ENCODE peak calls at places on chromosomes 1 and 21, in eight cellular contexts. One of them, this sample, is unnamed.

GRCh38 chr1:169890761-169891538 is 2.7 kb downstream of the SCYL3 start:
- DNase-seq in type B pancreatic cell: no peak
- DNase-seq in Calu3: peak; percentile 75
- DNase-seq in psoas muscle: no peak
- DNase-seq in thyroid gland: peak; percentile 48
- DNase-seq in Peyer's patch: no peak
- DNase-seq in WTC11: no peak
- DNase-seq in GM13977: peak; percentile 61
- DNase-seq in this sample: no peak

GRCh38 chr21:36627242-36627641 is 71.7 kb upstream of the SIM2 start:
- DNase-seq in type B pancreatic cell: no peak
- DNase-seq in Calu3: no peak
- DNase-seq in psoas muscle: no peak
- DNase-seq in thyroid gland: no peak
- DNase-seq in Peyer's patch: no peak
- DNase-seq in WTC11: no peak
- DNase-seq in GM13977: no peak
- DNase-seq in this sample: no peak

GRCh38 chr1:23383547-23384311 is 14.1 kb upstream of the ZNF436 start:
- DNase-seq in type B pancreatic cell: no peak
- DNase-seq in Calu3: no peak
- DNase-seq in psoas muscle: no peak
- DNase-seq in thyroid gland: no peak
- DNase-seq in Peyer's patch: no peak
- DNase-seq in WTC11: no peak
- DNase-seq in GM13977: no peak
- DNase-seq in this sample: no peak

GRCh38 chr1:200907611-200908097 is 13.0 kb downstream of the INAVA start:
- DNase-seq in type B pancreatic cell: no peak
- DNase-seq in Calu3: no peak
- DNase-seq in psoas muscle: no peak
- DNase-seq in thyroid gland: no peak
- DNase-seq in Peyer's patch: peak; percentile 48
- DNase-seq in WTC11: no peak
- DNase-seq in GM13977: peak; percentile 77
- DNase-seq in this sample: no peak

GRCh38 chr1:240282061-240282830 is 190.6 kb downstream of the FMN2 start:
- DNase-seq in type B pancreatic cell: no peak
- DNase-seq in Calu3: peak; percentile 50
- DNase-seq in psoas muscle: no peak
- DNase-seq in thyroid gland: peak; percentile 30
- DNase-seq in Peyer's patch: no peak
- DNase-seq in WTC11: no peak
- DNase-seq in GM13977: no peak
- DNase-seq in this sample: no peak

GRCh38 chr1:221834698-221835538 is 93.0 kb upstream of the DUSP10 start:
- DNase-seq in type B pancreatic cell: no peak
- DNase-seq in Calu3: no peak
- DNase-seq in psoas muscle: no peak
- DNase-seq in thyroid gland: no peak
- DNase-seq in Peyer's patch: no peak
- DNase-seq in WTC11: no peak
- DNase-seq in GM13977: no peak
- DNase-seq in this sample: no peak

GRCh38 chr1:209037064-209037463 is 546.5 kb upstream of the CAMK1G start:
- DNase-seq in type B pancreatic cell: no peak
- DNase-seq in Calu3: no peak
- DNase-seq in psoas muscle: no peak
- DNase-seq in thyroid gland: no peak
- DNase-seq in Peyer's patch: no peak
- DNase-seq in WTC11: no peak
- DNase-seq in GM13977: no peak
- DNase-seq in this sample: no peak

GRCh38 chr1:102897537-102897936 is 210.8 kb downstream of the COL11A1 start:
- DNase-seq in type B pancreatic cell: no peak
- DNase-seq in Calu3: no peak
- DNase-seq in psoas muscle: no peak
- DNase-seq in thyroid gland: no peak
- DNase-seq in Peyer's patch: no peak
- DNase-seq in WTC11: no peak
- DNase-seq in GM13977: no peak
- DNase-seq in this sample: no peak

GRCh38 chr1:30700528-30701265 is 22.7 kb downstream of the MATN1 start:
- DNase-seq in type B pancreatic cell: no peak
- DNase-seq in Calu3: no peak
- DNase-seq in psoas muscle: peak; percentile 72
- DNase-seq in thyroid gland: peak; percentile 18
- DNase-seq in Peyer's patch: no peak
- DNase-seq in WTC11: no peak
- DNase-seq in GM13977: no peak
- DNase-seq in this sample: no peak

GRCh38 chr1:109759513-109760334 is 4.0 kb downstream of the EPS8L3 start:
- DNase-seq in type B pancreatic cell: peak; percentile 61
- DNase-seq in Calu3: no peak
- DNase-seq in psoas muscle: no peak
- DNase-seq in thyroid gland: no peak
- DNase-seq in Peyer's patch: peak; percentile 44
- DNase-seq in WTC11: no peak
- DNase-seq in GM13977: no peak
- DNase-seq in this sample: no peak

GRCh38 chr1:54604051-54604450 is 19.3 kb downstream of the FAM151A start:
- DNase-seq in type B pancreatic cell: no peak
- DNase-seq in Calu3: no peak
- DNase-seq in psoas muscle: no peak
- DNase-seq in thyroid gland: no peak
- DNase-seq in Peyer's patch: peak; percentile 69
- DNase-seq in WTC11: no peak
- DNase-seq in GM13977: no peak
- DNase-seq in this sample: no peak

GRCh38 chr1:229368347-229368746 is 25.5 kb upstream of the CCSAP start:
- DNase-seq in type B pancreatic cell: no peak
- DNase-seq in Calu3: no peak
- DNase-seq in psoas muscle: no peak
- DNase-seq in thyroid gland: no peak
- DNase-seq in Peyer's patch: no peak
- DNase-seq in WTC11: no peak
- DNase-seq in GM13977: no peak
- DNase-seq in this sample: no peak

GRCh38 chr1:243287652-243288051 is 31.8 kb downstream of the SDCCAG8 start:
- DNase-seq in type B pancreatic cell: no peak
- DNase-seq in Calu3: no peak
- DNase-seq in psoas muscle: no peak
- DNase-seq in thyroid gland: no peak
- DNase-seq in Peyer's patch: no peak
- DNase-seq in WTC11: no peak
- DNase-seq in GM13977: peak; percentile 41
- DNase-seq in this sample: no peak

GRCh38 chr1:99548924-99549605 is 96.8 kb upstream of the PALMD start:
- DNase-seq in type B pancreatic cell: no peak
- DNase-seq in Calu3: no peak
- DNase-seq in psoas muscle: no peak
- DNase-seq in thyroid gland: peak; percentile 43
- DNase-seq in Peyer's patch: no peak
- DNase-seq in WTC11: no peak
- DNase-seq in GM13977: no peak
- DNase-seq in this sample: peak; percentile 18

GRCh38 chr1:10651377-10651776 is 145.1 kb downstream of the CASZ1 start:
- DNase-seq in type B pancreatic cell: no peak
- DNase-seq in Calu3: no peak
- DNase-seq in psoas muscle: no peak
- DNase-seq in thyroid gland: peak; percentile 40
- DNase-seq in Peyer's patch: no peak
- DNase-seq in WTC11: no peak
- DNase-seq in GM13977: no peak
- DNase-seq in this sample: no peak

GRCh38 chr1:224704409-224704735 is 88.3 kb downstream of the CNIH3 start:
- DNase-seq in type B pancreatic cell: no peak
- DNase-seq in Calu3: no peak
- DNase-seq in psoas muscle: no peak
- DNase-seq in thyroid gland: no peak
- DNase-seq in Peyer's patch: no peak
- DNase-seq in WTC11: no peak
- DNase-seq in GM13977: no peak
- DNase-seq in this sample: no peak

GRCh38 chr1:224697888-224698450 is 81.9 kb downstream of the CNIH3 start:
- DNase-seq in type B pancreatic cell: no peak
- DNase-seq in Calu3: no peak
- DNase-seq in psoas muscle: no peak
- DNase-seq in thyroid gland: no peak
- DNase-seq in Peyer's patch: no peak
- DNase-seq in WTC11: no peak
- DNase-seq in GM13977: no peak
- DNase-seq in this sample: no peak

GRCh38 chr1:224696891-224697765 is 81.0 kb downstream of the CNIH3 start:
- DNase-seq in type B pancreatic cell: no peak
- DNase-seq in Calu3: no peak
- DNase-seq in psoas muscle: no peak
- DNase-seq in thyroid gland: peak; percentile 84
- DNase-seq in Peyer's patch: no peak
- DNase-seq in WTC11: no peak
- DNase-seq in GM13977: no peak
- DNase-seq in this sample: no peak

GRCh38 chr1:224703702-224704408 is 87.7 kb downstream of the CNIH3 start:
- DNase-seq in type B pancreatic cell: no peak
- DNase-seq in Calu3: no peak
- DNase-seq in psoas muscle: no peak
- DNase-seq in thyroid gland: no peak
- DNase-seq in Peyer's patch: no peak
- DNase-seq in WTC11: no peak
- DNase-seq in GM13977: no peak
- DNase-seq in this sample: no peak

GRCh38 chr1:224700915-224701531 is 84.9 kb downstream of the CNIH3 start:
- DNase-seq in type B pancreatic cell: no peak
- DNase-seq in Calu3: peak; percentile 11
- DNase-seq in psoas muscle: no peak
- DNase-seq in thyroid gland: no peak
- DNase-seq in Peyer's patch: no peak
- DNase-seq in WTC11: peak; percentile 73
- DNase-seq in GM13977: peak; percentile 54
- DNase-seq in this sample: no peak
- TF ChIP-seq CTCF in type B pancreatic cell: peak; percentile 56
- TF ChIP-seq CTCF in Calu3: no peak
- TF ChIP-seq CTCF in psoas muscle: no peak
- TF ChIP-seq CTCF in thyroid gland: no peak
- TF ChIP-seq CTCF in Peyer's patch: no peak
- TF ChIP-seq CTCF in WTC11: peak; percentile 23
- TF ChIP-seq CTCF in GM13977: peak; percentile 67
- TF ChIP-seq CTCF in this sample: no peak

GRCh38 chr1:2327841-2328240 is 63.5 kb downstream of the MORN1 start:
- DNase-seq in type B pancreatic cell: no peak
- DNase-seq in Calu3: no peak
- DNase-seq in psoas muscle: no peak
- DNase-seq in thyroid gland: no peak
- DNase-seq in Peyer's patch: no peak
- DNase-seq in WTC11: no peak
- DNase-seq in GM13977: no peak
- DNase-seq in this sample: no peak

GRCh38 chr1:2331200-2331544 is 60.2 kb downstream of the MORN1 start:
- DNase-seq in type B pancreatic cell: no peak
- DNase-seq in Calu3: no peak
- DNase-seq in psoas muscle: no peak
- DNase-seq in thyroid gland: no peak
- DNase-seq in Peyer's patch: no peak
- DNase-seq in WTC11: no peak
- DNase-seq in GM13977: no peak
- DNase-seq in this sample: no peak

GRCh38 chr1:2328676-2329455 is 62.5 kb downstream of the MORN1 start:
- DNase-seq in type B pancreatic cell: no peak
- DNase-seq in Calu3: no peak
- DNase-seq in psoas muscle: no peak
- DNase-seq in thyroid gland: no peak
- DNase-seq in Peyer's patch: no peak
- DNase-seq in WTC11: no peak
- DNase-seq in GM13977: no peak
- DNase-seq in this sample: no peak

GRCh38 chr1:2330035-2330434 is 61.3 kb downstream of the MORN1 start:
- DNase-seq in type B pancreatic cell: no peak
- DNase-seq in Calu3: no peak
- DNase-seq in psoas muscle: no peak
- DNase-seq in thyroid gland: no peak
- DNase-seq in Peyer's patch: no peak
- DNase-seq in WTC11: no peak
- DNase-seq in GM13977: no peak
- DNase-seq in this sample: no peak

GRCh38 chr1:2330511-2331199 is 60.7 kb downstream of the MORN1 start:
- DNase-seq in type B pancreatic cell: no peak
- DNase-seq in Calu3: no peak
- DNase-seq in psoas muscle: peak; percentile 82
- DNase-seq in thyroid gland: peak; percentile 82
- DNase-seq in Peyer's patch: no peak
- DNase-seq in WTC11: no peak
- DNase-seq in GM13977: no peak
- DNase-seq in this sample: no peak
- TF ChIP-seq CTCF in type B pancreatic cell: no peak
- TF ChIP-seq CTCF in Calu3: no peak
- TF ChIP-seq CTCF in psoas muscle: no peak
- TF ChIP-seq CTCF in thyroid gland: no peak
- TF ChIP-seq CTCF in Peyer's patch: no peak
- TF ChIP-seq CTCF in WTC11: no peak
- TF ChIP-seq CTCF in GM13977: no peak
- TF ChIP-seq CTCF in this sample: no peak

GRCh38 chr1:156961709-156962108 is 41.3 kb downstream of the LRRC71 start:
- DNase-seq in type B pancreatic cell: no peak
- DNase-seq in Calu3: peak; percentile 27
- DNase-seq in psoas muscle: no peak
- DNase-seq in thyroid gland: no peak
- DNase-seq in Peyer's patch: no peak
- DNase-seq in WTC11: no peak
- DNase-seq in GM13977: no peak
- DNase-seq in this sample: no peak
- TF ChIP-seq CTCF in type B pancreatic cell: peak; percentile 37
- TF ChIP-seq CTCF in Calu3: peak; percentile 20
- TF ChIP-seq CTCF in psoas muscle: no peak
- TF ChIP-seq CTCF in thyroid gland: no peak
- TF ChIP-seq CTCF in Peyer's patch: no peak
- TF ChIP-seq CTCF in WTC11: no peak
- TF ChIP-seq CTCF in GM13977: peak; percentile 39
- TF ChIP-seq CTCF in this sample: no peak

DNA sequence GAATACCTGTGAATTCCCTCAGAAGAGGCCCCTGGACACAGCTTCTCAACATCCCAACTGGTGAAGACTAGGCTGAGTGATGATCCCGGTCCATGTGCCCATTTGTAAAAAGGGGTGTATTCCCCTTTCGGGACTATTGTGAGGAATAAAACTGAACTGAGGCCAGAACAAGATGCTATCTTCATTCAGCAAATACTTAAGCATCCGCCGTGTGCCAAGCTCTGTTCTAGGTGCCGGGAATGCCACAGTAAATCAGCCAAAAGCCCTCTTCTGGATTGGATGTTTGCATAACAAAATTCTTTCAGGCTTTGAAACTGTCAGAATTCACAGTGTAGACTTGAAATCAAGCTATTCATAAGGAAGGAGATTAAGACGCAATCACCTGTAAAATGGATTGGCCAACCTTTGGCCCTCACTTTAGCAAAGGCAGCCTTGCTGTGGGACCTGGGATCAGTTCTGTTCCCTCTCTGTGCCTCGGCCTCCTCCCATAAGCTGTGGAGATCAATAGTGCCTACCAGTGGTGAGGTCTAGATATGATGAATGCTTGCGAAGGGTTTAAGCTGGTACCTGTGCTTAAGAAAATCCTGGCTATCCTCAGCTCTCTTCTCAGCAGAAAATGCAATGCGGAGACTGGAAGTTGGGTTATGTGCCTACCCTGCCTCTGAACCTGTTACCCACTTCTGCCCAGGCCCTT is 1.8 kb downstream of the ALPL start:
- DNase-seq in type B pancreatic cell: no peak
- DNase-seq in Calu3: no peak
- DNase-seq in psoas muscle: no peak
- DNase-seq in thyroid gland: no peak
- DNase-seq in Peyer's patch: no peak
- DNase-seq in WTC11: no peak
- DNase-seq in GM13977: no peak
- DNase-seq in this sample: no peak
- TF ChIP-seq CTCF in type B pancreatic cell: no peak
- TF ChIP-seq CTCF in Calu3: no peak
- TF ChIP-seq CTCF in psoas muscle: no peak
- TF ChIP-seq CTCF in thyroid gland: no peak
- TF ChIP-seq CTCF in Peyer's patch: no peak
- TF ChIP-seq CTCF in WTC11: no peak
- TF ChIP-seq CTCF in GM13977: no peak
- TF ChIP-seq CTCF in this sample: no peak

This sample was measured in pancreas.